ENCODE peak calls at places on chromosomes 2 and 18, in six cellular contexts. Z is transverse colon, B is HepG2, H is GM12878, L is sigmoid colon, D is K562. A is an unnamed sample.

GRCh38 chr2:60377825-60378224 is 175.6 kb downstream of the BCL11A start:
- DNase-seq in B (no peak), L (no peak), Z (no peak), H (no peak), D (no peak), A (no peak)

GRCh38 chr2:70340921-70341765 is 39.3 kb upstream of the FAM136A start:
- DNase-seq in L (no peak), B (peak), D (peak), H (no peak), Z (peak), A (peak)

GRCh38 chr2:108911401-108911800 is 77.6 kb downstream of the EDAR start:
- DNase-seq in B (no peak), D (no peak), H (no peak), Z (no peak), L (no peak), A (no peak)

GRCh38 chr2:152466925-152467676 is 132.1 kb downstream of the FMNL2 start:
- DNase-seq in B (no peak), L (peak), Z (peak), D (no peak), H (peak), A (peak)

GRCh38 chr2:233817995-233818638 is 36.2 kb downstream of the HJURP start:
- DNase-seq in L (no peak), B (peak), H (no peak), Z (peak), D (no peak), A (peak)

GRCh38 chr18:23671564-23671963 is 8.9 kb upstream of the ANKRD29 start:
- DNase-seq in D (no peak), H (no peak), B (no peak), L (peak), Z (no peak), A (no peak)

GRCh38 chr2:55490554-55490953 is 29.0 kb upstream of the CFAP36 start:
- DNase-seq in L (no peak), B (peak), D (peak), H (no peak), Z (peak), A (no peak)

GRCh38 chr2:16441431-16441830 is 224.2 kb downstream of the CYRIA start:
- DNase-seq in B (no peak), L (no peak), Z (no peak), D (no peak), H (no peak), A (no peak)

GRCh38 chr2:232890896-232891601 is 21.0 kb downstream of the SNORC start:
- DNase-seq in B (no peak), H (no peak), L (no peak), D (peak), Z (no peak), A (peak)

GRCh38 chr2:29281086-29281485 is 165.9 kb downstream of the CLIP4 start:
- DNase-seq in L (no peak), H (no peak), B (no peak), D (no peak), Z (no peak), A (no peak)

DNA sequence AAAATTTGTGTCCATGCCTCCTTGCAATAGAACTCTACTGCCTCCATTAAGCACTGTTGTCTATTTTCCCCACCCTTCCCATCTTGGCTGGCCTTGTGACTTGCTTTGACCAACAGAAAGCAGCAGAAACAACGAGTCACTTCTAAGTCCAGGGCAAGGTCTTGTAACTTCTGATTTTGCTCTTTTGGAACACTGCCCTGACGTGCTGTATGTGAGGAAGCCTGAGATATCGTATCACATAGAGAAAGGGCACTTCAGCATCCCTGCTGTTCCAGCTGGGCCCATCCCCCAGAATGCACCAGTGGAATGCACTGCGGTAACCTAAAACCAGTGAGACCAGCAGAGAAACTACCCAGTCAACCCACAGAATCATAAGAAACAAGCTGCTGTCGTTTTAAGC is 28.1 kb downstream of the NCKAP1 start:
- DNase-seq in B (no peak), Z (no peak), L (no peak), H (no peak), D (peak), A (no peak)
- TF ChIP-seq EP300 in B (no peak), Z (no peak), L (no peak), H (no peak), D (peak), A (no peak)

DNA sequence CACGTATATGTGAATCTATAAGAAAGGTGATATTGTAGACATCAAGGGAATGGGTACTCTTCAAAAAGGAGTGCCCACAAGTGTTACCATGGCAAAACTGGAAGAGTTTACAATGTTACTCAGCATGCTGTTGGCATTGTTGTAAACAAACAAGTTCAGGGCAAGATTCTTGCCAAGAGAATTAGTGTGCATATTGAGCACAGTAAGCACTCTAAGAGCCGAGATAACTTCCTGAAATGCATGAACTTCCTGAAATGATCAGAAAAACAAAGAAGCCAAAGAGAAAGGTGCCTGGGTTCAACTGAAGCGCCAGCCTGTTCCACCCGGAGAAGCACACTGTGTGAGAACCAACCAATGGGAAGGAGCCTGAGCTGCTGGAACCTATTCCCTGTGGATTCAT is 101.0 kb downstream of the HS6ST1 start:
- DNase-seq in H (no peak), Z (no peak), B (no peak), L (no peak), D (no peak), A (no peak)
- TF ChIP-seq POLR2AphosphoS5 in H (no peak), Z (no peak), B (no peak), L (no peak), D (no peak), A (no peak)

GRCh38 chr2:86219896-86220295 is 20.6 kb downstream of the MRPL35 start:
- DNase-seq in B (no peak), Z (no peak), D (no peak), L (no peak), H (no peak), A (no peak)
- H3K4me3 ChIP-seq in B (no peak), Z (no peak), D (no peak), L (no peak), H (no peak), A (no peak)

GRCh38 chr2:78427170-78427569 is 598.3 kb upstream of the REG3G start:
- DNase-seq in B (no peak), Z (no peak), D (no peak), H (no peak), L (no peak), A (no peak)
- TF ChIP-seq EP300 in B (no peak), Z (no peak), D (no peak), H (no peak), L (no peak), A (no peak)

GRCh38 chr2:37779123-37779522 is 107.7 kb upstream of the CDC42EP3 start:
- DNase-seq in L (no peak), D (no peak), B (no peak), H (no peak), Z (no peak), A (no peak)
- TF ChIP-seq POLR2AphosphoS5 in L (peak), D (no peak), B (no peak), H (no peak), Z (peak), A (no peak)